ENCODE peak calls at places on chromosomes 3 and 15, in six cellular contexts. B is H1, Y is GM12892, V is HepG2, J is GM12878, L is K562. H is an unnamed sample.

GRCh38 chr3:30768703-30769550 is 125.5 kb downstream of the GADL1 start:
- DNase-seq in Y (no peak), L (peak), J (no peak), B (peak), V (peak), H (peak)

GRCh38 chr3:108090066-108090700 is 648 bp downstream of the CD47 start:
- DNase-seq in L (peak), B (peak), Y (peak), V (no peak), J (no peak), H (no peak)

GRCh38 chr15:82832601-82833209 is 23.3 kb downstream of the WHAMM start:
- DNase-seq in V (no peak), Y (no peak), J (peak), B (no peak), L (no peak), H (peak)

GRCh38 chr3:172915911-172916514 is 165.5 kb downstream of the ECT2 start:
- DNase-seq in B (no peak), Y (no peak), L (no peak), V (no peak), J (no peak), H (no peak)

GRCh38 chr3:110579841-110580550 is 491.6 kb upstream of the NECTIN3 start:
- DNase-seq in B (no peak), V (no peak), L (no peak), J (no peak), Y (no peak), H (no peak)

GRCh38 chr3:46763178-46763577 is 45.5 kb upstream of the PRSS50 start:
- DNase-seq in V (no peak), J (no peak), L (no peak), Y (no peak), B (no peak), H (no peak)

GRCh38 chr3:177538064-177538742 is 340.9 kb upstream of the TBL1XR1 start:
- DNase-seq in L (no peak), J (no peak), V (no peak), B (no peak), Y (no peak), H (no peak)

GRCh38 chr3:185925353-185925752 is 12.5 kb downstream of the TRA2B start:
- DNase-seq in L (no peak), J (no peak), V (no peak), Y (no peak), B (no peak), H (no peak)

GRCh38 chr3:52838561-52839267 is 3.9 kb upstream of the MUSTN1 start:
- DNase-seq in B (no peak), Y (no peak), J (no peak), L (no peak), V (no peak), H (no peak)

GRCh38 chr3:76051145-76051544 is 265.8 kb upstream of the ZNF717 start:
- DNase-seq in L (no peak), V (no peak), J (no peak), Y (no peak), B (no peak), H (no peak)

GRCh38 chr3:185813691-185814215 is 11.1 kb downstream of the IGF2BP2 start:
- DNase-seq in B (no peak), J (no peak), V (peak), L (peak), Y (no peak), H (no peak)

GRCh38 chr3:95424296-95424695 is 1361.4 kb downstream of the NSUN3 start:
- DNase-seq in J (no peak), V (no peak), Y (no peak), L (no peak), B (no peak), H (no peak)

GRCh38 chr15:98123834-98124233 is 163.3 kb downstream of the ARRDC4 start:
- DNase-seq in L (no peak), Y (no peak), B (no peak), J (no peak), V (no peak), H (no peak)

GRCh38 chr3:132504375-132504921 is 87.1 kb downstream of the DNAJC13 start:
- DNase-seq in B (no peak), V (no peak), J (no peak), L (no peak), Y (no peak), H (no peak)

GRCh38 chr15:101489236-101489632 is 273 bp downstream of the PCSK6 start:
- DNase-seq in J (no peak), Y (no peak), V (no peak), B (peak), L (peak), H (peak)

GRCh38 chr3:168094877-168095610 is 680 bp downstream of the GOLIM4 start:
- DNase-seq in Y (peak), V (peak), B (peak), J (peak), L (peak), H (peak)

GRCh38 chr3:148789156-148789555 is 38.5 kb upstream of the CPB1 start:
- DNase-seq in J (no peak), L (no peak), V (no peak), B (no peak), Y (no peak), H (no peak)

GRCh38 chr3:182818296-182818978 is 25.1 kb downstream of the ATP11B start:
- DNase-seq in V (no peak), L (no peak), B (no peak), Y (no peak), J (no peak), H (no peak)

GRCh38 chr3:39150170-39150802 is 3.1 kb downstream of the CSRNP1 start:
- DNase-seq in J (no peak), L (no peak), B (no peak), V (no peak), Y (no peak), H (no peak)

GRCh38 chr3:65664927-65665326 is 373.8 kb downstream of the MAGI1 start:
- DNase-seq in Y (no peak), L (peak), J (no peak), B (no peak), V (no peak), H (no peak)

GRCh38 chr3:170709046-170709445 is 123.2 kb upstream of the SLC7A14 start:
- DNase-seq in L (no peak), Y (no peak), V (no peak), J (no peak), B (no peak), H (no peak)

GRCh38 chr15:38216763-38217162 is 35.9 kb upstream of the SPRED1 start:
- DNase-seq in Y (no peak), B (no peak), V (peak), J (no peak), L (no peak), H (no peak)

GRCh38 chr15:59372352-59373211 is at the start of gene MYO1E:
- DNase-seq in V (peak), Y (peak), L (no peak), B (peak), J (peak), H (peak)

GRCh38 chr15:82297546-82297945 is 34.9 kb downstream of the SAXO2 start:
- DNase-seq in B (peak), J (no peak), V (no peak), L (no peak), Y (no peak), H (no peak)

GRCh38 chr3:46848271-46849097 is 14.8 kb downstream of the MYL3 start:
- DNase-seq in V (no peak), Y (no peak), B (peak), L (peak), J (no peak), H (no peak)

GRCh38 chr15:80710635-80711553 is 15.8 kb downstream of the ABHD17C start:
- DNase-seq in Y (peak), V (no peak), J (peak), B (no peak), L (no peak), H (no peak)

GRCh38 chr15:42014406-42014805 is 6.4 kb downstream of the PLA2G4E start:
- DNase-seq in V (no peak), L (no peak), J (no peak), Y (no peak), B (no peak), H (no peak)

GRCh38 chr3:62527484-62527883 is 154.1 kb upstream of the FEZF2 start:
- DNase-seq in V (no peak), Y (no peak), B (no peak), J (no peak), L (no peak), H (no peak)

GRCh38 chr15:77538793-77539487 is 93.8 kb downstream of the LINGO1 start:
- DNase-seq in J (no peak), B (no peak), V (no peak), L (no peak), Y (no peak), H (no peak)

GRCh38 chr15:72375501-72375845 is 341 bp downstream of the HEXA start:
- DNase-seq in J (no peak), L (peak), V (no peak), B (no peak), Y (no peak), H (no peak)

GRCh38 chr15:47715856-47716445 is 1.4 kb upstream of the SEMA6D start:
- DNase-seq in B (no peak), J (no peak), L (no peak), Y (no peak), V (no peak), H (no peak)

GRCh38 chr3:47024932-47025331 is 45.5 kb downstream of the NBEAL2 start:
- DNase-seq in J (no peak), B (no peak), V (no peak), Y (no peak), L (no peak), H (no peak)

GRCh38 chr15:52362497-52362896 is 66.9 kb upstream of the MYO5C start:
- DNase-seq in L (no peak), B (no peak), V (no peak), Y (no peak), J (no peak), H (no peak)

DNA sequence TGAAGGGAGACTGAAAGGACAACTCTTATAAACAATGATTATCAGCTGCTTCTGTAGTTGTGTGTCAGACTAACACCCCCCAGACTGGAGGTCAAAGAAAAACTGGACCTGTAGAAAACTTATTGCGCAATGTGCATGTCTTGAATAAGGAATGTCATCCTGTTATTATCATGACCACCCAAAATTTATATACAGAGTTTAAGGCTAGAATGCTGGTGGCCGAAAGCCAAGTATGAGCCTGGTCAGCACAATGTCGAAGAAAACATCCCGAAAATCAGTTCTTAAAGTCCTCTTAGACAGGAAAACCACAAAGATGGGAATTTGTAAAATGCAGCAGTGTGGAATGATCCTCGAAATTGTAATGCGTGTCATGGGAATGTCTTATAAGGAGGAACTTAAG is 29.3 kb downstream of the RFTN1 start:
- DNase-seq in B (no peak), V (no peak), Y (no peak), L (no peak), J (no peak), H (no peak)
- TF ChIP-seq TAF1 in B (no peak), V (no peak), Y (no peak), L (no peak), J (no peak), H (no peak)

GRCh38 chr3:157159762-157160651 is at the start of gene CCNL1:
- DNase-seq in J (peak), V (peak), B (peak), Y (peak), L (peak), H (peak)
- TF ChIP-seq POLR2A in J (peak), V (peak), B (peak), Y (peak), L (peak), H (peak)

GRCh38 chr3:187678869-187679268 is 8.7 kb upstream of the SST start:
- DNase-seq in Y (no peak), L (peak), J (no peak), B (peak), V (peak), H (no peak)
- TF ChIP-seq TAF1 in Y (no peak), L (no peak), J (no peak), B (no peak), V (no peak), H (no peak)

DNA sequence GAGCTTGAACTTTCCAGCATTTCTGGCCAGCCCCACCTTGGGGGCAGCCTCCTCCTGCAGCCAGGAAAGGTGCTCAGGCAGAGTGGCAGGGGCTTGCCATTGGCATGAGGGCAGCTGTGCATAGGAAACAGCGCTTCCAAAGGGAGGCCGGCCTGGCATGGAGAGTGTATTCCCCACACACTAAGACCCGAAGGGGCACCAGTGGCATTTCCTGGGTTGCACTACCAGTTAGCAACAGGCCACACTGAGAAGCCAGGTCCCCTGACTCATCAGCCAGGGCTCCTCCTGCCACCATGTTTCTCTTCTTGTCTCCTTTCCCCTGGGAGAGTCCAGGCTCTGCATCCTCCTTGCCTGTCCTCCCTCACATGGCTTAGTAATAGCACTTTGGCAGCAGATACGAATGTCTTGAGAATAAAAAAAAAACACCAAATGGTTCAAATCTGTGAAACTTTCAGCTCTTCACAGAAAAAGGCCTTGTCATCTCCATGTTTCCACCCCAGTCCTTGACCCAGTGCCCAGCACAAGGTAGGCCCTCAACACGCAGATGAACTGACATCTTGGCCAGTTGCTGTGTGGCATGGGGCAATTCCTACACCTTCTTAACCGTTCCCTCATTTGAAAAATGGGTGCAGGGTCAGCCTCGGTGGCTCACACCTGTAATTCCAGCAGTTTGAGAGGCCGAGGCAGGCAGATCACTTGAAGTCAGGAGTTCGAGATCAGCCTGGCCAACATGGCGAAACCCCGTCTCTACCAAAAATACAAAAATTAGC is 180.4 kb downstream of the SMAD6 start:
- DNase-seq in J (no peak), B (peak), L (no peak), Y (no peak), V (no peak), H (no peak)
- TF ChIP-seq POLR2A in J (no peak), B (no peak), L (no peak), Y (no peak), V (no peak), H (no peak)

DNA sequence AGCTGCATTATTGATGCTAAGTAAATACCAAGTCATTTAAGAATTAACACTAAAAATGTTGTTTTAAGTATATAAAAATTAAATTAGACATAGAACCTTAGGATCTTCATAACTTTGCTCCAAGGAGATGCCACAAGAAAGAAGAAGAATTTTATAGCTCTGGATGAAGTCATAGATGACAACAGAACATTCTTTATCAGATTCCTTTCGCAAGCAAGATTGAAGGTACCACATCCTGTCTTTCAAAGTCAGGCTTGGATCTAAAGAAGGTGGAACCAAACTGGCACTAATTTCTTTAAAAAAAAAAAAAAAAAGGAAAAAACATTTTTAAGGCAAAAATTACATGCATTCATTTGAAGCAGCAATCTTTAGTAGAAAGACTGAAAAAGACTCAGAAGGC is 62.5 kb downstream of the POLQ start:
- DNase-seq in J (no peak), B (no peak), Y (no peak), L (no peak), V (no peak), H (no peak)
- TF ChIP-seq TAF1 in J (no peak), B (no peak), Y (no peak), L (no peak), V (no peak), H (no peak)

DNA sequence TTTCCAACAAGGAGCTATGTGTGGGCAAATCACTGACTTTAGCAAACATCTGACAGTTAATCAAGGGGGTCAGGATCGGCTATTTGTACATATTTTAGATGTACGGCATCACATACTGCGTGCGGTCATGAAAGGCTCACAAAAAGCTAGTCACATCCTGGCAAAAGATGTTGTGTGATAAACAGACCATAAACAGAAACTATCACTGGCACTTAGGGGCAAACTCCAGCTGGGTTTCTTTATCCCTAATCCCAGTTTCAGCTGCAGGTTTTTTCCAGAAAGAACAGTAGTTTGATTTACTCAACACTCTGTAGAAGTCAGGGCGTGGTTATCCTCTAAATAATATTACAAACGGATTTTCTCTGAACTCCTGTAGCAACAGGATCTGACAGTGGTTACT is 112.4 kb upstream of the BHLHE40 start:
- DNase-seq in J (no peak), L (no peak), V (no peak), Y (no peak), B (no peak), H (no peak)
- TF ChIP-seq POLR2A in J (no peak), L (no peak), V (no peak), Y (no peak), B (no peak), H (no peak)

GRCh38 chr15:30929982-30930381 is 26.3 kb downstream of the FAN1 start:
- DNase-seq in L (no peak), J (no peak), Y (no peak), B (no peak), V (no peak), H (no peak)

GRCh38 chr15:30930422-30930821 is 26.7 kb downstream of the FAN1 start:
- DNase-seq in B (no peak), Y (no peak), L (no peak), V (no peak), J (no peak), H (no peak)

GRCh38 chr15:30927148-30927761 is 23.5 kb downstream of the FAN1 start:
- DNase-seq in V (no peak), L (no peak), B (no peak), J (no peak), Y (no peak), H (no peak)

GRCh38 chr15:30928076-30928475 is 24.4 kb downstream of the FAN1 start:
- DNase-seq in L (no peak), J (no peak), V (no peak), Y (no peak), B (no peak), H (no peak)

GRCh38 chr15:30929064-30929669 is 25.5 kb downstream of the FAN1 start:
- DNase-seq in V (no peak), J (no peak), L (no peak), Y (no peak), B (no peak), H (no peak)
- TF ChIP-seq TAF1 in V (no peak), J (no peak), L (no peak), Y (no peak), B (no peak), H (no peak)